ENCODE peak calls at places on chromosomes 6 and 20, in eight cellular contexts. Y, P, L, U, A, G, D and B are unnamed samples.

GRCh38 chr6:153231048-153231635 is 100.1 kb upstream of the RGS17 start:
- DNase-seq in Y (peak; percentile 40), A (peak; percentile 64), P (peak; percentile 33), G (peak; percentile 52), D (no peak), L (peak; percentile 40), U (peak; percentile 87), B (no peak)

GRCh38 chr6:125773387-125774341 is 17.1 kb upstream of the NCOA7 start:
- DNase-seq in G (no peak), P (no peak), L (no peak), D (no peak), U (no peak), Y (no peak), A (no peak), B (no peak)

GRCh38 chr20:5182615-5183254 is 55.9 kb downstream of the CDS2 start:
- DNase-seq in U (no peak), D (no peak), Y (no peak), A (no peak), P (no peak), L (no peak), G (no peak), B (no peak)

GRCh38 chr6:87808005-87808757 is 106.1 kb upstream of the AKIRIN2 start:
- DNase-seq in D (no peak), A (no peak), U (no peak), Y (no peak), L (no peak), P (no peak), G (no peak), B (no peak)

GRCh38 chr20:56933331-56933698 is 304.2 kb downstream of the TFAP2C start:
- DNase-seq in D (no peak), L (no peak), Y (no peak), P (no peak), U (no peak), G (no peak), A (no peak), B (no peak)

GRCh38 chr6:11682525-11682924 is 96.1 kb downstream of the ADTRP start:
- DNase-seq in D (no peak), G (no peak), Y (no peak), U (no peak), A (no peak), P (no peak), L (no peak), B (no peak)

GRCh38 chr6:1761472-1761871 is 151.8 kb downstream of the FOXC1 start:
- DNase-seq in U (no peak), P (no peak), L (no peak), A (no peak), D (no peak), Y (peak; percentile 27), G (no peak), B (no peak)

GRCh38 chr6:32818867-32819266 is 2.1 kb upstream of the HLA-DOB start:
- DNase-seq in G (no peak), D (no peak), U (no peak), L (no peak), P (no peak), Y (no peak), A (no peak), B (no peak)

GRCh38 chr20:37501940-37502339 is 19.1 kb upstream of the NNAT start:
- DNase-seq in L (no peak), P (no peak), D (no peak), G (no peak), U (no peak), A (no peak), Y (no peak), B (no peak)

GRCh38 chr20:38034961-38035360 is 1.4 kb downstream of the RPRD1B start:
- DNase-seq in U (no peak), A (no peak), L (no peak), Y (no peak), P (no peak), G (no peak), D (no peak), B (no peak)

GRCh38 chr6:2258112-2258511 is 12.7 kb upstream of the GMDS start:
- DNase-seq in P (no peak), G (no peak), L (no peak), D (no peak), U (no peak), Y (no peak), A (no peak), B (no peak)

GRCh38 chr6:41786451-41787218 is 859 bp upstream of the TOMM6 start:
- DNase-seq in L (peak; percentile 93), P (peak; percentile 83), U (peak; percentile 95), G (peak; percentile 23), Y (peak; percentile 76), D (peak; percentile 91), A (peak; percentile 92), B (peak; percentile 99)

GRCh38 chr6:31118178-31118577 is 2.1 kb downstream of the CDSN start:
- DNase-seq in A (no peak), P (no peak), U (no peak), D (no peak), L (no peak), Y (no peak), G (no peak), B (peak; percentile 46)

GRCh38 chr6:80991316-80991715 is 761.2 kb downstream of the TENT5A start:
- DNase-seq in Y (no peak), G (no peak), L (no peak), D (no peak), A (no peak), U (no peak), P (no peak), B (no peak)

GRCh38 chr6:44020148-44020547 is 107.1 kb downstream of the MRPL14 start:
- DNase-seq in G (no peak), U (no peak), D (no peak), A (no peak), Y (no peak), L (peak; percentile 13), P (no peak), B (no peak)

GRCh38 chr6:31385041-31385440 is 18.4 kb upstream of the MICA start:
- DNase-seq in U (no peak), A (no peak), G (no peak), Y (no peak), L (no peak), P (no peak), D (no peak), B (no peak)

GRCh38 chr6:8103726-8104125 is 1.4 kb upstream of the EEF1E1 start:
- DNase-seq in G (no peak), A (no peak), P (no peak), L (no peak), D (no peak), Y (no peak), U (no peak), B (no peak)

GRCh38 chr6:8100159-8100854 is 2.0 kb downstream of the EEF1E1 start:
- DNase-seq in P (no peak), U (no peak), A (no peak), L (no peak), G (no peak), D (no peak), Y (no peak), B (no peak)

GRCh38 chr6:8108031-8108660 is 5.8 kb upstream of the EEF1E1 start:
- DNase-seq in P (peak; percentile 97), L (no peak), A (no peak), U (no peak), D (peak; percentile 36), G (peak; percentile 27), Y (peak; percentile 93), B (no peak)

DNA sequence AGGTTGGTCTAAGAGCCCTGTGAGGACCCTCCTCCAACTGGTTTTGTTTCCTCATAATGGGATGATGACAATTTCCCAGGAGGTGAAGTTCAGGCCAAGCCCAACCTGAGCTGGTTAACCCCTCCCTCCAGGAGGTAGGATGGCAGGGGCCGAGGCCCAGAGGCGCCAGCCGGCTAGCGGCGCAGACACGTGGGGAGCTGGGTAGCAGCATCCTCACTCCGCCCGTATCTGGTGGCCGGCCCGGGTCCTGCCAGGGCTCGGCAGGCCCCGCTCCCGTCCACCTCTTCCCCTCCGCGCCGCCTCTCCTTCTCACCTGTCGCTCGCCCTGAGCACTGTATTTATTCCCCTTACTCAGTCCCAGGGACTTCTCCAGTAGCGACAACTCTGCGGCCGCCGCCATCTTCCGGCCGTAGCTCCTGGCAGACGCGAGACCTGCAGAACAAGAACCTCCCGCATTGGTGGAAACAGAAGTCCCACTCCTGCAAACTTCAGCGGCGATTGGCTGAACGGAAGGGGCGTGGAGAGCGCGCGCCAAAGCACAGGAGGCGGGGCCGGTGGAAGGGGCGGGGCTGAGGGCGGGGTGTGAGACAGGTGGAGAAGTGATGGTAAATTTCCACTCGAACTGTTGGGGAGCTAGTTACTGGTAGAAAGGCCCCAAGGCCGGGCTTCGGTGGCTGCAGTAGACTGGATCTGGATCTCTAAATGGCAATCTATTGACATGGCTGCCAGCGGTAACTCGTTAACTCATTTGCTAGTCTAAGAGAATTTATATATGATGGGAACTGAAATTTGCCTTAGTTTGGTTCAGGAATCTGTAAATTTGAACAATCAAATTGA is at the start of gene EEF1E1:
- DNase-seq in Y (peak; percentile 97), A (peak; percentile 97), U (peak; percentile 89), L (peak; percentile 97), D (peak; percentile 99), G (peak; percentile 92), P (peak; percentile 96), B (peak; percentile 98)
- TF ChIP-seq POLR2A in Y (peak; percentile 82), A (no peak), U (peak; percentile 96), L (peak; percentile 28), D (peak; percentile 96), G (peak; percentile 71), P (peak; percentile 81), B (peak; percentile 5)

GRCh38 chr6:162178266-162178665 is 549.3 kb downstream of the PRKN start:
- DNase-seq in P (no peak), Y (no peak), D (no peak), U (no peak), L (no peak), A (no peak), G (no peak), B (no peak)

GRCh38 chr6:162178666-162179065 is 548.9 kb downstream of the PRKN start:
- DNase-seq in P (no peak), G (no peak), L (no peak), D (no peak), U (no peak), Y (no peak), A (no peak), B (no peak)

GRCh38 chr6:162177733-162178132 is 549.8 kb downstream of the PRKN start:
- DNase-seq in A (no peak), L (no peak), D (no peak), Y (no peak), P (peak; percentile 5), G (no peak), U (no peak), B (no peak)

GRCh38 chr6:162179196-162179951 is 548.2 kb downstream of the PRKN start:
- DNase-seq in D (no peak), P (no peak), L (no peak), U (no peak), A (no peak), Y (no peak), G (no peak), B (no peak)

GRCh38 chr6:162173448-162173847 is 554.1 kb downstream of the PRKN start:
- DNase-seq in Y (no peak), D (no peak), P (peak; percentile 3), U (no peak), L (no peak), G (no peak), A (no peak), B (no peak)
- TF ChIP-seq POLR2AphosphoS5 in Y (no peak), D (no peak), P (no peak), U (no peak), L (no peak), G (no peak), A (no peak), B (no peak)

GRCh38 chr6:14966111-14966901 is 279.6 kb upstream of the JARID2 start:
- DNase-seq in Y (no peak), L (no peak), P (no peak), A (no peak), D (no peak), G (no peak), U (no peak), B (no peak)
- H3K27ac ChIP-seq in Y (no peak overlapping the region), L (no peak overlapping the region), P (no peak overlapping the region), A (no peak overlapping the region), D (no peak overlapping the region), G (no peak overlapping the region), U (no peak overlapping the region), B (no peak overlapping the region)

GRCh38 chr6:167825759-167826229 is 917 bp upstream of the AFDN start:
- DNase-seq in A (peak; percentile 84), P (no peak), U (peak; percentile 91), L (peak; percentile 85), Y (peak; percentile 52), D (peak; percentile 86), G (peak; percentile 35), B (peak; percentile 86)
- TF ChIP-seq POLR2A in A (no peak), P (no peak), U (peak; percentile 54), L (no peak), Y (no peak), D (no peak), G (no peak), B (no peak)